ENCODE peak calls at places on chromosomes 11 and 22, in four cellular contexts. H, F, X and D are unnamed samples.

GRCh38 chr11:66429983-66430602 is 8.6 kb downstream of the MRPL11 start:
- DNase-seq in X (peak; percentile 84), F (peak; percentile 33), H (peak; percentile 15), D (peak; percentile 62)

GRCh38 chr22:41449321-41449720 is 2.7 kb upstream of the TOB2 start:
- DNase-seq in H (no peak), F (no peak), X (no peak), D (no peak)

GRCh38 chr22:46537221-46537945 is at the start of gene CELSR1:
- DNase-seq in X (no peak), H (peak; percentile 49), F (no peak), D (peak; percentile 53)

GRCh38 chr11:61618991-61619390 is 38.1 kb upstream of the SYT7 start:
- DNase-seq in H (no peak), F (no peak), X (no peak), D (no peak)

GRCh38 chr11:75013051-75013450 is 24.3 kb downstream of the NEU3 start:
- DNase-seq in H (no peak), F (no peak), X (no peak), D (peak; percentile 36)

GRCh38 chr11:11849127-11849746 is 7.5 kb downstream of the USP47 start:
- DNase-seq in H (peak; percentile 25), F (no peak), X (peak; percentile 29), D (peak; percentile 60)

GRCh38 chr22:50408311-50408710 is 65.2 kb downstream of the PPP6R2 start:
- DNase-seq in F (no peak), H (no peak), X (no peak), D (no peak)

GRCh38 chr22:48743601-48744282 is 1083.9 kb downstream of the BRD1 start:
- DNase-seq in F (no peak), X (no peak), H (no peak), D (no peak)

GRCh38 chr11:73989156-73989555 is 6.5 kb upstream of the UCP2 start:
- DNase-seq in H (no peak), X (no peak), F (no peak), D (no peak)

GRCh38 chr22:50599816-50600454 is 658 bp upstream of the MAPK8IP2 start:
- DNase-seq in H (no peak), X (no peak), F (no peak), D (peak; percentile 20)

GRCh38 chr11:3221408-3222002 is 2.9 kb upstream of the MRGPRG start:
- DNase-seq in H (no peak), X (no peak), F (no peak), D (no peak)

GRCh38 chr22:37460684-37461083 is 25.5 kb downstream of the MFNG start:
- DNase-seq in H (no peak), X (no peak), F (no peak), D (no peak)

GRCh38 chr11:120581317-120581716 is 69.8 kb downstream of the GRIK4 start:
- DNase-seq in H (no peak), F (no peak), X (no peak), D (no peak)

GRCh38 chr22:41968601-41969000 is 642 bp upstream of the SEPTIN3 start:
- DNase-seq in X (no peak), F (no peak), H (no peak), D (no peak)

GRCh38 chr11:59557940-59558643 is 46.8 kb downstream of the OR4D9 start:
- DNase-seq in X (no peak), H (no peak), F (no peak), D (no peak)

GRCh38 chr11:41533761-41534160 is 74.3 kb upstream of the LRRC4C start:
- DNase-seq in H (no peak), X (no peak), F (no peak), D (no peak)

GRCh38 chr22:39895682-39896081 is 2.1 kb upstream of the ENTHD1 start:
- DNase-seq in X (no peak), F (no peak), H (no peak), D (no peak)

GRCh38 chr11:34104680-34105078 is 750 bp upstream of the NAT10 start:
- DNase-seq in H (no peak), X (no peak), F (no peak), D (no peak)

GRCh38 chr22:41905411-41906202 is 9.3 kb downstream of the SHISA8 start:
- DNase-seq in F (no peak), X (no peak), H (no peak), D (no peak)

GRCh38 chr22:22342697-22343602 is 98.4 kb downstream of the VPREB1 start:
- DNase-seq in H (peak; percentile 8), X (peak; percentile 22), F (no peak), D (peak; percentile 15)

GRCh38 chr11:20112291-20113146 is 47.8 kb downstream of the DBX1 start:
- DNase-seq in H (peak; percentile 86), F (no peak), X (peak; percentile 70), D (peak; percentile 92)

GRCh38 chr11:104668797-104669463 is 229.3 kb downstream of the CASP12 start:
- DNase-seq in X (no peak), H (peak; percentile 88), F (no peak), D (peak; percentile 55)

GRCh38 chr11:46048198-46048597 is 73.1 kb downstream of the PHF21A start:
- DNase-seq in X (no peak), H (no peak), F (no peak), D (no peak)

GRCh38 chr22:44196731-44197131 is 16.0 kb downstream of the PARVG start:
- DNase-seq in X (peak; percentile 5), F (no peak), H (no peak), D (no peak)

GRCh38 chr11:70503878-70504240 is 105.5 kb downstream of the CTTN start:
- DNase-seq in H (no peak), X (no peak), F (peak; percentile 31), D (no peak)

GRCh38 chr22:43515411-43515810 is 103.6 kb downstream of the MPPED1 start:
- DNase-seq in H (no peak), X (no peak), F (no peak), D (no peak)

GRCh38 chr22:38792833-38793232 is 1.1 kb downstream of the DNAL4 start:
- DNase-seq in H (peak; percentile 49), X (no peak), F (no peak), D (peak; percentile 57)